ENCODE peak calls at places on chromosome 10, in ten cellular contexts. One of them, this sample, is unnamed.

GRCh38 chr10:69629897-69630650 is at the start of gene FAM241B:
- DNase-seq in psoas muscle: peak; percentile 56
- DNase-seq in heart right ventricle: peak; percentile 64
- DNase-seq in SK-N-SH: peak; percentile 97
- DNase-seq in tibial artery: no peak
- DNase-seq in GM06990: peak; percentile 28
- DNase-seq in BJ: no peak
- DNase-seq in fibroblast of villous mesenchyme: peak; percentile 30
- DNase-seq in AG09309: no peak
- DNase-seq in choroid plexus epithelial cell: peak; percentile 34
- DNase-seq in this sample: no peak

GRCh38 chr10:125024496-125025234 is 82.7 kb downstream of the ZRANB1 start:
- DNase-seq in psoas muscle: no peak
- DNase-seq in heart right ventricle: no peak
- DNase-seq in SK-N-SH: peak; percentile 77
- DNase-seq in tibial artery: no peak
- DNase-seq in GM06990: no peak
- DNase-seq in BJ: no peak
- DNase-seq in fibroblast of villous mesenchyme: no peak
- DNase-seq in AG09309: no peak
- DNase-seq in choroid plexus epithelial cell: no peak
- DNase-seq in this sample: no peak

GRCh38 chr10:14074062-14074884 is 256.5 kb downstream of the FRMD4A start:
- DNase-seq in psoas muscle: peak; percentile 89
- DNase-seq in heart right ventricle: peak; percentile 80
- DNase-seq in SK-N-SH: peak; percentile 71
- DNase-seq in tibial artery: peak; percentile 90
- DNase-seq in GM06990: no peak
- DNase-seq in BJ: peak; percentile 100
- DNase-seq in fibroblast of villous mesenchyme: peak; percentile 100
- DNase-seq in AG09309: peak; percentile 100
- DNase-seq in choroid plexus epithelial cell: peak; percentile 100
- DNase-seq in this sample: peak; percentile 100

GRCh38 chr10:100006241-100006886 is 3.4 kb downstream of the DNMBP start:
- DNase-seq in psoas muscle: no peak
- DNase-seq in heart right ventricle: no peak
- DNase-seq in SK-N-SH: no peak
- DNase-seq in tibial artery: no peak
- DNase-seq in GM06990: peak; percentile 59
- DNase-seq in BJ: peak; percentile 93
- DNase-seq in fibroblast of villous mesenchyme: peak; percentile 96
- DNase-seq in AG09309: peak; percentile 88
- DNase-seq in choroid plexus epithelial cell: peak; percentile 95
- DNase-seq in this sample: peak; percentile 92

GRCh38 chr10:70748305-70748704 is 36.9 kb downstream of the TBATA start:
- DNase-seq in psoas muscle: no peak
- DNase-seq in heart right ventricle: no peak
- DNase-seq in SK-N-SH: no peak
- DNase-seq in tibial artery: no peak
- DNase-seq in GM06990: no peak
- DNase-seq in BJ: no peak
- DNase-seq in fibroblast of villous mesenchyme: no peak
- DNase-seq in AG09309: no peak
- DNase-seq in choroid plexus epithelial cell: no peak
- DNase-seq in this sample: no peak

GRCh38 chr10:19041176-19041575 is 7.4 kb upstream of the MALRD1 start:
- DNase-seq in psoas muscle: no peak
- DNase-seq in heart right ventricle: no peak
- DNase-seq in SK-N-SH: no peak
- DNase-seq in tibial artery: no peak
- DNase-seq in GM06990: no peak
- DNase-seq in BJ: no peak
- DNase-seq in fibroblast of villous mesenchyme: no peak
- DNase-seq in AG09309: no peak
- DNase-seq in choroid plexus epithelial cell: peak; percentile 62
- DNase-seq in this sample: no peak

GRCh38 chr10:124220971-124221355 is 127.6 kb upstream of the CHST15 start:
- DNase-seq in psoas muscle: no peak
- DNase-seq in heart right ventricle: no peak
- DNase-seq in SK-N-SH: peak; percentile 29
- DNase-seq in tibial artery: no peak
- DNase-seq in GM06990: no peak
- DNase-seq in BJ: no peak
- DNase-seq in fibroblast of villous mesenchyme: no peak
- DNase-seq in AG09309: no peak
- DNase-seq in choroid plexus epithelial cell: no peak
- DNase-seq in this sample: no peak

GRCh38 chr10:90288403-90288933 is 569.4 kb downstream of the HTR7 start:
- DNase-seq in psoas muscle: no peak
- DNase-seq in heart right ventricle: no peak
- DNase-seq in SK-N-SH: no peak
- DNase-seq in tibial artery: no peak
- DNase-seq in GM06990: no peak
- DNase-seq in BJ: no peak
- DNase-seq in fibroblast of villous mesenchyme: peak; percentile 69
- DNase-seq in AG09309: no peak
- DNase-seq in choroid plexus epithelial cell: peak; percentile 80
- DNase-seq in this sample: no peak

GRCh38 chr10:51010977-51011376 is 63.3 kb upstream of the PRKG1 start:
- DNase-seq in psoas muscle: no peak
- DNase-seq in heart right ventricle: no peak
- DNase-seq in SK-N-SH: peak; percentile 42
- DNase-seq in tibial artery: no peak
- DNase-seq in GM06990: no peak
- DNase-seq in BJ: no peak
- DNase-seq in fibroblast of villous mesenchyme: peak; percentile 58
- DNase-seq in AG09309: no peak
- DNase-seq in choroid plexus epithelial cell: peak; percentile 73
- DNase-seq in this sample: peak; percentile 58

DNA sequence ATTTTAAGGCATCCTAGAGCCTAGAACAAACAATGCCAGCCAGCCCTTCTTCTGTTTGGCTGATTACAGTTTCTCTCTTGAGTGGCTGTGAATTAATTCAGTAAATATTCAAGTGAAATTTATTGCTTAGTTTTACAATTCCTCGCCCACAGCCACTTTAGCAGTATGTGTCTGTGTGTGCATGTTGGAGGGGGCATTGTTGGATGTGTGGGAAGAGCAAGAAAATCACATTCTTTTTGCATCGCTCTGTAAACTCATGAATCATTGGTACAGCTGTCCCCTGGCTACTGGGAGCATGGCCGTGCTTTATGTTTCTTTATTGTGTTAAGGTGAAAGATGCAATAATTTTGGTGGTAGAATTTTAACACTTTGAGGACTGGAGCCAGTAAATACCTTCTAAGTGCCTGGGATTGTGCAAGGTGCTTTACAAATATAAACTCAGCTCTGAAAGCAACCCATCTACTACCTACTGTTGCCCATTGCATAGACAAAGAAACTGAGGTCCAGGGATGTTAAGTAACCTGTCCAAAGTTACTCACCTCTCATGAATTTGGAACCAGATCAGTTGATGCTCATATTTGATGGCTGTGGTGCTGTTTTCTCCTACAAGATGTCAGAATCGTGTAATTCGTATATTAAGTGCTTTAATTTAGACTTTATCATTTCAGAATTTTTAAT is 89.9 kb upstream of the BTBD16 start:
- DNase-seq in psoas muscle: no peak
- DNase-seq in heart right ventricle: no peak
- DNase-seq in SK-N-SH: no peak
- DNase-seq in tibial artery: no peak
- DNase-seq in GM06990: no peak
- DNase-seq in BJ: no peak
- DNase-seq in fibroblast of villous mesenchyme: peak; percentile 50
- DNase-seq in AG09309: peak; percentile 16
- DNase-seq in choroid plexus epithelial cell: peak; percentile 55
- DNase-seq in this sample: peak; percentile 71
- H3K4me3 ChIP-seq in psoas muscle: no peak overlapping the region
- H3K4me3 ChIP-seq in heart right ventricle: no peak overlapping the region
- H3K4me3 ChIP-seq in SK-N-SH: no peak overlapping the region
- H3K4me3 ChIP-seq in tibial artery: no peak overlapping the region
- H3K4me3 ChIP-seq in GM06990: no peak overlapping the region
- H3K4me3 ChIP-seq in BJ: no peak overlapping the region
- H3K4me3 ChIP-seq in fibroblast of villous mesenchyme: no peak overlapping the region
- H3K4me3 ChIP-seq in AG09309: no peak overlapping the region
- H3K4me3 ChIP-seq in choroid plexus epithelial cell: no peak overlapping the region
- H3K4me3 ChIP-seq in this sample: no peak overlapping the region

DNA sequence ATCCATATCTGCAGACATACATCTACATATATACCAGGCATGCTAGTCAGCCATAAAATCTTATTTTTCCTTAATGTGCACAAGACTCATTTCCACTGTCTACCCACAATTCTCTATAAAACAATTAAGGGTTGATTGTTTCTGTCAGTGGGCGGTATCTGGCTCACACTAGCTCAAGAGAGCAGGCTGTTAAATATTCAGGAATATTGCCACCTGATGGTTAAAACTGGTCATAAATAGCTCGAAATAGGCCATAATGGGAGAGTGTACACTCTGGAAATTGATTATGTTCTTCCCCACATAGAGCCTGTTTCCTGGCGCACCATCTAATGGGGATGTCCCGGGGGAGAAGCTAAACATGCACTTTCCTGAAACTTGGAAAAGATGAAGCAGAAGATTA is 620.6 kb upstream of the ANKRD30A start:
- DNase-seq in psoas muscle: no peak
- DNase-seq in heart right ventricle: no peak
- DNase-seq in SK-N-SH: no peak
- DNase-seq in tibial artery: no peak
- DNase-seq in GM06990: no peak
- DNase-seq in BJ: no peak
- DNase-seq in fibroblast of villous mesenchyme: no peak
- DNase-seq in AG09309: no peak
- DNase-seq in choroid plexus epithelial cell: peak; percentile 42
- DNase-seq in this sample: no peak
- TF ChIP-seq CTCF in psoas muscle: no peak
- TF ChIP-seq CTCF in heart right ventricle: peak; percentile 44
- TF ChIP-seq CTCF in SK-N-SH: no peak
- TF ChIP-seq CTCF in tibial artery: peak; percentile 7
- TF ChIP-seq CTCF in GM06990: no peak
- TF ChIP-seq CTCF in BJ: no peak
- TF ChIP-seq CTCF in fibroblast of villous mesenchyme: no peak
- TF ChIP-seq CTCF in AG09309: peak; percentile 2
- TF ChIP-seq CTCF in choroid plexus epithelial cell: peak; percentile 35
- TF ChIP-seq CTCF in this sample: no peak

GRCh38 chr10:110844617-110844881 is 27.2 kb upstream of the PDCD4 start:
- DNase-seq in psoas muscle: no peak
- DNase-seq in heart right ventricle: no peak
- DNase-seq in SK-N-SH: no peak
- DNase-seq in tibial artery: no peak
- DNase-seq in GM06990: no peak
- DNase-seq in BJ: no peak
- DNase-seq in fibroblast of villous mesenchyme: no peak
- DNase-seq in AG09309: no peak
- DNase-seq in choroid plexus epithelial cell: no peak
- DNase-seq in this sample: no peak
- H3K4me3 ChIP-seq in psoas muscle: no peak overlapping the region
- H3K4me3 ChIP-seq in heart right ventricle: no peak overlapping the region
- H3K4me3 ChIP-seq in SK-N-SH: no peak overlapping the region
- H3K4me3 ChIP-seq in tibial artery: no peak overlapping the region
- H3K4me3 ChIP-seq in GM06990: no peak overlapping the region
- H3K4me3 ChIP-seq in BJ: no peak overlapping the region
- H3K4me3 ChIP-seq in fibroblast of villous mesenchyme: no peak overlapping the region
- H3K4me3 ChIP-seq in AG09309: no peak overlapping the region
- H3K4me3 ChIP-seq in choroid plexus epithelial cell: no peak overlapping the region
- H3K4me3 ChIP-seq in this sample: no peak overlapping the region

GRCh38 chr10:122981066-122981464 is 864 bp downstream of the PSTK start:
- DNase-seq in psoas muscle: no peak
- DNase-seq in heart right ventricle: no peak
- DNase-seq in SK-N-SH: peak; percentile 65
- DNase-seq in tibial artery: no peak
- DNase-seq in GM06990: no peak
- DNase-seq in BJ: no peak
- DNase-seq in fibroblast of villous mesenchyme: peak; percentile 53
- DNase-seq in AG09309: peak; percentile 11
- DNase-seq in choroid plexus epithelial cell: peak; percentile 77
- DNase-seq in this sample: peak; percentile 58
- TF ChIP-seq CTCF in psoas muscle: peak; percentile 22
- TF ChIP-seq CTCF in heart right ventricle: peak; percentile 8
- TF ChIP-seq CTCF in SK-N-SH: peak; percentile 61
- TF ChIP-seq CTCF in tibial artery: peak; percentile 32
- TF ChIP-seq CTCF in GM06990: peak; percentile 5
- TF ChIP-seq CTCF in BJ: peak; percentile 58
- TF ChIP-seq CTCF in fibroblast of villous mesenchyme: peak; percentile 64
- TF ChIP-seq CTCF in AG09309: peak; percentile 47
- TF ChIP-seq CTCF in choroid plexus epithelial cell: peak; percentile 64
- TF ChIP-seq CTCF in this sample: peak; percentile 70

GRCh38 chr10:72011976-72012512 is 47.8 kb downstream of the CHST3 start:
- DNase-seq in psoas muscle: no peak
- DNase-seq in heart right ventricle: no peak
- DNase-seq in SK-N-SH: no peak
- DNase-seq in tibial artery: no peak
- DNase-seq in GM06990: no peak
- DNase-seq in BJ: no peak
- DNase-seq in fibroblast of villous mesenchyme: no peak
- DNase-seq in AG09309: no peak
- DNase-seq in choroid plexus epithelial cell: no peak
- DNase-seq in this sample: no peak

GRCh38 chr10:72009430-72010081 is 45.4 kb downstream of the CHST3 start:
- DNase-seq in psoas muscle: peak; percentile 93
- DNase-seq in heart right ventricle: peak; percentile 85
- DNase-seq in SK-N-SH: peak; percentile 84
- DNase-seq in tibial artery: peak; percentile 96
- DNase-seq in GM06990: no peak
- DNase-seq in BJ: peak; percentile 96
- DNase-seq in fibroblast of villous mesenchyme: peak; percentile 99
- DNase-seq in AG09309: peak; percentile 94
- DNase-seq in choroid plexus epithelial cell: peak; percentile 98
- DNase-seq in this sample: peak; percentile 100

GRCh38 chr10:72010234-72010992 is 46.2 kb downstream of the CHST3 start:
- DNase-seq in psoas muscle: no peak
- DNase-seq in heart right ventricle: no peak
- DNase-seq in SK-N-SH: no peak
- DNase-seq in tibial artery: peak; percentile 30
- DNase-seq in GM06990: no peak
- DNase-seq in BJ: no peak
- DNase-seq in fibroblast of villous mesenchyme: peak; percentile 47
- DNase-seq in AG09309: no peak
- DNase-seq in choroid plexus epithelial cell: peak; percentile 14
- DNase-seq in this sample: peak; percentile 27

GRCh38 chr10:72011468-72011867 is 47.3 kb downstream of the CHST3 start:
- DNase-seq in psoas muscle: no peak
- DNase-seq in heart right ventricle: no peak
- DNase-seq in SK-N-SH: no peak
- DNase-seq in tibial artery: no peak
- DNase-seq in GM06990: no peak
- DNase-seq in BJ: no peak
- DNase-seq in fibroblast of villous mesenchyme: no peak
- DNase-seq in AG09309: no peak
- DNase-seq in choroid plexus epithelial cell: no peak
- DNase-seq in this sample: no peak

GRCh38 chr10:72011016-72011415 is 46.8 kb downstream of the CHST3 start:
- DNase-seq in psoas muscle: no peak
- DNase-seq in heart right ventricle: no peak
- DNase-seq in SK-N-SH: no peak
- DNase-seq in tibial artery: no peak
- DNase-seq in GM06990: no peak
- DNase-seq in BJ: no peak
- DNase-seq in fibroblast of villous mesenchyme: no peak
- DNase-seq in AG09309: no peak
- DNase-seq in choroid plexus epithelial cell: no peak
- DNase-seq in this sample: no peak
- H3K4me3 ChIP-seq in psoas muscle: no peak overlapping the region
- H3K4me3 ChIP-seq in heart right ventricle: no peak overlapping the region
- H3K4me3 ChIP-seq in SK-N-SH: no peak overlapping the region
- H3K4me3 ChIP-seq in tibial artery: no peak overlapping the region
- H3K4me3 ChIP-seq in GM06990: no peak overlapping the region
- H3K4me3 ChIP-seq in BJ: no peak overlapping the region
- H3K4me3 ChIP-seq in fibroblast of villous mesenchyme: no peak overlapping the region
- H3K4me3 ChIP-seq in AG09309: no peak overlapping the region
- H3K4me3 ChIP-seq in choroid plexus epithelial cell: no peak overlapping the region
- H3K4me3 ChIP-seq in this sample: no peak overlapping the region

GRCh38 chr10:75651452-75651851 is 220.0 kb downstream of the LRMDA start:
- DNase-seq in psoas muscle: no peak
- DNase-seq in heart right ventricle: no peak
- DNase-seq in SK-N-SH: no peak
- DNase-seq in tibial artery: no peak
- DNase-seq in GM06990: no peak
- DNase-seq in BJ: no peak
- DNase-seq in fibroblast of villous mesenchyme: peak; percentile 6
- DNase-seq in AG09309: no peak
- DNase-seq in choroid plexus epithelial cell: peak; percentile 34
- DNase-seq in this sample: peak; percentile 21
- TF ChIP-seq CTCF in psoas muscle: no peak
- TF ChIP-seq CTCF in heart right ventricle: peak; percentile 13
- TF ChIP-seq CTCF in SK-N-SH: peak; percentile 37
- TF ChIP-seq CTCF in tibial artery: no peak
- TF ChIP-seq CTCF in GM06990: peak; percentile 30
- TF ChIP-seq CTCF in BJ: peak; percentile 37
- TF ChIP-seq CTCF in fibroblast of villous mesenchyme: peak; percentile 6
- TF ChIP-seq CTCF in AG09309: no peak
- TF ChIP-seq CTCF in choroid plexus epithelial cell: peak; percentile 52
- TF ChIP-seq CTCF in this sample: peak; percentile 28